ENCODE peak calls at places on chromosomes 2 and 18, in six cellular contexts. B, S, K, L, R and G are unnamed samples.

GRCh38 chr2:32485399-32485798 is 128.6 kb downstream of the BIRC6 start:
- DNase-seq in B (no peak), S (peak; percentile 36), K (no peak), L (no peak), R (no peak), G (no peak)

GRCh38 chr2:219247678-219248642 is 2.7 kb downstream of the STK16 start:
- DNase-seq in B (no peak), S (no peak), K (no peak), L (no peak), R (no peak), G (peak; percentile 87)

GRCh38 chr2:675982-676646 is 1.1 kb downstream of the TMEM18 start:
- DNase-seq in B (no peak), S (peak; percentile 91), K (peak; percentile 93), L (peak; percentile 89), R (peak; percentile 76), G (peak; percentile 84)

GRCh38 chr2:240721596-240722180 is 30.0 kb downstream of the AQP12A start:
- DNase-seq in B (no peak), S (no peak), K (no peak), L (no peak), R (no peak), G (no peak)

GRCh38 chr18:44979813-44980212 is 299.1 kb downstream of the SETBP1 start:
- DNase-seq in B (no peak), S (no peak), K (no peak), L (no peak), R (no peak), G (no peak)

GRCh38 chr2:191228861-191229260 is 16.3 kb upstream of the MYO1B start:
- DNase-seq in B (no peak), S (no peak), K (no peak), L (no peak), R (no peak), G (no peak)

GRCh38 chr2:106129150-106129549 is 65.0 kb downstream of the UXS1 start:
- DNase-seq in B (no peak), S (no peak), K (no peak), L (no peak), R (no peak), G (no peak)

GRCh38 chr2:237934186-237934585 is 32.6 kb upstream of the UBE2F start:
- DNase-seq in B (no peak), S (no peak), K (no peak), L (no peak), R (no peak), G (no peak)

GRCh38 chr18:25349926-25350560 is 1.9 kb downstream of the ZNF521 start:
- DNase-seq in B (peak; percentile 41), S (peak; percentile 13), K (peak; percentile 41), L (peak; percentile 32), R (peak; percentile 71), G (no peak)

GRCh38 chr2:204726831-204727230 is 181.6 kb downstream of the PARD3B start:
- DNase-seq in B (no peak), S (peak; percentile 13), K (no peak), L (no peak), R (no peak), G (no peak)

GRCh38 chr2:64989982-64990614 is 899 bp downstream of the SLC1A4 start:
- DNase-seq in B (no peak), S (no peak), K (peak; percentile 36), L (peak; percentile 18), R (no peak), G (no peak)

GRCh38 chr2:117961201-117961600 is 52.7 kb downstream of the CCDC93 start:
- DNase-seq in B (no peak), S (no peak), K (no peak), L (no peak), R (no peak), G (no peak)

GRCh38 chr2:16821696-16822095 is 156.1 kb upstream of the CYRIA start:
- DNase-seq in B (no peak), S (no peak), K (no peak), L (no peak), R (no peak), G (no peak)

GRCh38 chr2:145159676-145160075 is 639.8 kb upstream of the ZEB2 start:
- DNase-seq in B (no peak), S (no peak), K (no peak), L (peak; percentile 26), R (no peak), G (no peak)

GRCh38 chr2:28681216-28681981 is 70.2 kb upstream of the PPP1CB start:
- DNase-seq in B (no peak), S (peak; percentile 81), K (no peak), L (peak; percentile 88), R (no peak), G (peak; percentile 24)

GRCh38 chr18:22009242-22009641 is 160.1 kb upstream of the GATA6 start:
- DNase-seq in B (no peak), S (no peak), K (no peak), L (no peak), R (no peak), G (no peak)

GRCh38 chr18:22001912-22002487 is 167.4 kb upstream of the GATA6 start:
- DNase-seq in B (no peak), S (no peak), K (no peak), L (no peak), R (no peak), G (no peak)

GRCh38 chr18:22006458-22006857 is 162.9 kb upstream of the GATA6 start:
- DNase-seq in B (no peak), S (no peak), K (no peak), L (no peak), R (no peak), G (no peak)

GRCh38 chr18:22005191-22005824 is 164.1 kb upstream of the GATA6 start:
- DNase-seq in B (no peak), S (peak; percentile 7), K (no peak), L (no peak), R (no peak), G (no peak)
- H4K8ac ChIP-seq in B (no peak overlapping the region), S (no peak overlapping the region), K (no peak overlapping the region), L (no peak overlapping the region), R (no peak overlapping the region), G (no peak overlapping the region)

DNA sequence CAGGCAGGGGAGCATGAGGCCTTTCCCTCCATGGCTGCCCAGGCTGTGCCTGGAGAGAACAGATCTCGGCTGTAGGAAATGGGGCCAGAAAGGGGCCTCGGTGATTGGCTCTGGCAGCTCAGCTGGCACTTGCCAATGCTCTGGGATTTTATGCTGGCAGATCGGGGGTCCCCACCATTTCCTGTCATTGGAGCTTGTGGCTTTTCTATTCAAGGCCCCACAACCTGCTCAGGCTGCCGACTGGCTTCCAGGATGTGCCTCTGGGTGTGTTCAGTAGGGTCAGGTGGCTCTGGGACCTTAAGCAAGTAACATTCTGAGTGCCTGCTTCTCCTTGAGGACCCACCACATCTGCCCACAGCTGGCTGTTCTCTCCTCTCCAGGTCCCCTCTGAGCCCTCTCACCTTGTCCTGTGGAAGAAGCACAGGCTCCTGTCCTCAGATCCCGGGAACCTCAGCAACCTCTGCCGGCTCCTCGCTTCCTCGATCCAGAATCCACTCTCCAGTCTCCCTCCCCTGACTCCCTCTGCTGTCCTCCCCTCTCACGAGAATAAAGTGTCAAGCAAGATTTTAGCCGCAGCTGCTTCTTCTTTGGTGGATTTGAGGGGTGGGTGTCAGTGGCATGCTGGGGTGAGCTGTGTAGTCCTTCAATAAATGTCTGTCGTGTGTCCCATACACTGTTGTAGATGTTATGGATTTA is 4.2 kb downstream of the GNLY start:
- DNase-seq in B (no peak), S (no peak), K (no peak), L (no peak), R (no peak), G (no peak)
- H4K91ac ChIP-seq in B (no peak overlapping the region), S (no peak overlapping the region), K (no peak overlapping the region), L (no peak overlapping the region), R (no peak overlapping the region), G (no peak overlapping the region)

DNA sequence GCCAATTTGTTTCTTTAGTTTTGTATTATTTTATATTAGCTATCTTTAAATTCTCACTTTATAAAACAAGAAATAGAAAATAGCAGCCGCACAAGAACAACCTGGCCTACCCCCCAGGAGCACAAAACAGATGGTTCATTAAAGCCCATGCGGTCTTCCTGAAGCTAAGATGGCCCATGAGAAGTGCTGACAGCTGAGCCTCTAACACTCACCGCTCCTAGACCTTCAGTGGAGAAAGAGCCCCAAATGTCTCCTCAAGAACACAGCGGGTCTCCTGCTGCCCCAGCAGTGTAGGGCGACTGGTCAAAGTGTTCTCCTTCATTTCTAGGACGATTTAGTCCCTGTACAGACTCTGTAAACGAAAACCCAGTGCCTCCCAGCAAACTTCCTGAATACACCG is 45.1 kb downstream of the LPIN2 start:
- DNase-seq in B (no peak), S (no peak), K (no peak), L (no peak), R (no peak), G (no peak)
- H3K4me1 ChIP-seq in B (peaks cover 12% of the 10 kb centered on the region), S (peaks cover 13% of the 10 kb centered on the region), K (peaks cover 3% of the 10 kb centered on the region), L (peaks cover 18% of the 10 kb centered on the region), R (peaks cover 5% of the 10 kb centered on the region), G (peaks cover 5% of the 10 kb centered on the region)

GRCh38 chr2:103284750-103285149 is 522.9 kb downstream of the TMEM182 start:
- DNase-seq in B (no peak), S (no peak), K (no peak), L (no peak), R (no peak), G (no peak)

GRCh38 chr2:103289101-103289725 is 527.4 kb downstream of the TMEM182 start:
- DNase-seq in B (no peak), S (no peak), K (no peak), L (no peak), R (no peak), G (no peak)

DNA sequence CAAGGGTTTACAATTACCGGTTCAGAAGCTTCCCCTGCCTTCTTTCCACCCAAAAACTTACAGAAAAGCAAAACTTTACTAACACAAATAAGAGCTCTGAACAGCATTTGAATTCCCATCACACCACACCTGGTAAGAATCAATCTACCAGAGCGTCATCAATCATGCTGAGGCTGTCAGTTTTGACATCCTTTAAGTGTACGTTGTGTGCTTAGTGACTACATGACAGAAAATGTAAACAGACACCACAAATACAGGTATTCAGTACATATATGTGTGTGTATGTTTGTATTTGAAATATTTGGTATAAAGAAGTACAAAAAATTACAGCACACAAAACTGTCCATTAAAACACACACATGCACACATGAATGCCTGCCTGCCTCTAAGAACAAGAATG is 523.5 kb downstream of the TMEM182 start:
- DNase-seq in B (no peak), S (no peak), K (no peak), L (no peak), R (no peak), G (no peak)
- H4K8ac ChIP-seq in B (no peak overlapping the region), S (no peak overlapping the region), K (no peak overlapping the region), L (no peak overlapping the region), R (no peak overlapping the region), G (no peak overlapping the region)